ENCODE peak calls at places on chromosomes 7 and 10, in five cellular contexts. X is WERI-Rb-1, F is GM13977, O is Panc1, M is neural crest cell. A is an unnamed sample.
A peak's percentile ranks its signal among the peaks of the same experiment; 100 is the strongest.

GRCh38 chr10:32077896-32078295 is 21.7 kb upstream of the KIF5B start:
- DNase-seq in X (no peak), F (no peak), O (no peak), M (no peak), A (peak; percentile 39)

GRCh38 chr7:19932549-19933249 is 159.3 kb upstream of the TMEM196 start:
- DNase-seq in X (peak; percentile 62), F (no peak), O (no peak), M (no peak), A (no peak)

GRCh38 chr7:157774495-157774894 is 437.7 kb downstream of the DNAJB6 start:
- DNase-seq in X (no peak), F (no peak), O (no peak), M (no peak), A (no peak)

GRCh38 chr10:71908998-71909397 is 55.2 kb upstream of the CHST3 start:
- DNase-seq in X (no peak), F (no peak), O (no peak), M (no peak), A (no peak)

GRCh38 chr10:69202332-69202731 is 17.8 kb upstream of the HKDC1 start:
- DNase-seq in X (no peak), F (peak; percentile 44), O (no peak), M (no peak), A (no peak)

GRCh38 chr7:129387537-129387936 is 46.7 kb upstream of the STRIP2 start:
- DNase-seq in X (no peak), F (no peak), O (no peak), M (no peak), A (no peak)

GRCh38 chr7:131604841-131605279 is 48.4 kb upstream of the PODXL start:
- DNase-seq in X (no peak), F (no peak), O (no peak), M (no peak), A (no peak)

GRCh38 chr7:80135306-80136104 is 874 bp downstream of the GNAI1 start:
- DNase-seq in X (peak; percentile 16), F (peak; percentile 21), O (no peak), M (no peak), A (no peak)

GRCh38 chr10:34786464-34786863 is 28.6 kb downstream of the PARD3 start:
- DNase-seq in X (no peak), F (no peak), O (no peak), M (no peak), A (no peak)

GRCh38 chr7:64618785-64619456 is 47.0 kb upstream of the ZNF107 start:
- DNase-seq in X (peak; percentile 15), F (no peak), O (peak; percentile 65), M (peak; percentile 1), A (no peak)

GRCh38 chr10:125568156-125568555 is 114.8 kb downstream of the TEX36 start:
- DNase-seq in X (no peak), F (no peak), O (no peak), M (no peak), A (no peak)

GRCh38 chr10:101007915-101008822 is 8.6 kb downstream of the LZTS2 start:
- DNase-seq in X (no peak), F (no peak), O (no peak), M (no peak), A (no peak)

GRCh38 chr10:98270026-98270740 is 2.2 kb upstream of the LOXL4 start:
- DNase-seq in X (no peak), F (no peak), O (no peak), M (no peak), A (no peak)

GRCh38 chr7:65839846-65840245 is 33.0 kb upstream of the VKORC1L1 start:
- DNase-seq in X (no peak), F (no peak), O (no peak), M (no peak), A (no peak)

GRCh38 chr10:28014651-28015050 is 15.8 kb upstream of the ODAD2 start:
- DNase-seq in X (no peak), F (no peak), O (no peak), M (no peak), A (no peak)

GRCh38 chr10:28008054-28008453 is 9.2 kb upstream of the ODAD2 start:
- DNase-seq in X (no peak), F (no peak), O (no peak), M (no peak), A (no peak)

GRCh38 chr10:28012990-28013389 is 14.1 kb upstream of the ODAD2 start:
- DNase-seq in X (no peak), F (no peak), O (no peak), M (no peak), A (no peak)

GRCh38 chr10:28010821-28011220 is 11.9 kb upstream of the ODAD2 start:
- DNase-seq in X (no peak), F (no peak), O (no peak), M (no peak), A (no peak)
- TF ChIP-seq CTCF in X (no peak), F (no peak), O (no peak), M (no peak), A (no peak)

GRCh38 chr7:1475393-1475792 is 16.1 kb upstream of the MICALL2 start:
- DNase-seq in X (no peak), F (no peak), O (no peak), M (no peak), A (no peak)
- TF ChIP-seq CTCF in X (no peak), F (no peak), O (no peak), M (no peak), A (no peak)

DNA sequence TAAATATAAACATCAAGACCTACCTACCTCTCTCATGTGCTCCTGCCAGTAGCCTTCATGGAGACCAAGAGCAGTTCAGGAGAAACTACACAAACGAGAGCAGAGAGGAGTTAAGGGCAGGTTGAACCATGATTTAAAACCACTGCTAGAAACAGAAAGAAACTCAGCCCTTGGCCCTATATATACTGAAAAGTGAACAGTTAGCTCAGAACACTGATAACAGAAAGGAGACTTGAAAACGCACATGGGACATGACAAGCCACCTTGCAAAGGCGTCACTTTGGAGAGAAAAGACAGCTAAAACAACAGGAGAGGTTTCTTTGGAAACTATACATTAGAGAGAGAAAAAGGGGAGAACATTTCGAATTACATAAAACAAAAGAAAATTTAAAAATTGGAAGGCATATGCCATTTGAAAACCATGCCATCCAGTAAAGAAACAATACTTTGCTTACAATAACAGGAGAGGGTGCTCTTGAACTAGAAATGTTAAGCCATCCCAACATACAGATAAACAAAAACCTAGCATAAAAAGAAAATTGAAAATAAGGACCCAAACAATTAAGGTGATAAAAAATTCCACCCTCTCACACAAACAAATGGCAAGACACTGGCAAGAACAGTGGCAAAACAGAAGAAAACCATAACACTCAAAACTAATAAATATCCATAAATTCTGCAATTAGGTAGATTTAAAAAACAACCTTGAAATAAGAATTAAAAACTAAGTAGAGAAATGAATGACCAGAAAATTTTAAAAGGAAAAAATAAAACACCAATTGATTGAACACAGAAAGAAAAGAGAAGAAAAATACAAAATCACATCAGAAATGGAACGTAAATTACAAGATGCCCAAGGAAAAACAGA is 232.7 kb downstream of the IMMP2L start:
- DNase-seq in X (no peak), F (peak; percentile 1), O (no peak), M (no peak), A (no peak)
- TF ChIP-seq CTCF in X (no peak), F (peak; percentile 23), O (peak; percentile 12), M (no peak), A (no peak)

GRCh38 chr7:44353668-44354067 is 28.3 kb upstream of the CAMK2B start:
- DNase-seq in X (no peak), F (no peak), O (no peak), M (no peak), A (no peak)

GRCh38 chr7:44347546-44348114 is 22.2 kb upstream of the CAMK2B start:
- DNase-seq in X (no peak), F (no peak), O (no peak), M (no peak), A (no peak)

GRCh38 chr7:44348851-44349781 is 23.7 kb upstream of the CAMK2B start:
- DNase-seq in X (no peak), F (no peak), O (no peak), M (no peak), A (peak; percentile 24)

GRCh38 chr7:44346063-44346462 is 20.7 kb upstream of the CAMK2B start:
- DNase-seq in X (no peak), F (no peak), O (no peak), M (no peak), A (no peak)

DNA sequence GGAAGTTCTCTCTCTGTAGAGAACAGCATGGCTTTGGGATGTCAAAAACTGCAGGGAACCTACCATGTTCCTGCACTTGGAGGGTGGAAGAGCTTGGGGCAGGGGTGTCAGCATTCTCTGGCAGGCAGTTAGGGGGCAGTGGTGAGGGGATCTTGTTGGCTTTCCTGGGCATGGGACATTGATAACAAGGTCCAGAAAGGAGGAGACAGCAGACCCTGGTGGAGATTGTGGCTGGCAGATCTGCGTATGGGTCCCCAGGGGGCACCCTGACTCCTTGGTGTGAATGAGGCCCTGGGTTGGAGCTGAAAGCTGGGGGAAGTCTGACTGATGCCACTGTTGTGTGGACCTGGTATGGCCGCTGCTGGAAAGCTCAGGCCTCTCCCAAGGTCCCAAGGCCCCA is 22.9 kb upstream of the CAMK2B start:
- DNase-seq in X (peak; percentile 21), F (peak; percentile 45), O (no peak), M (no peak), A (no peak)
- TF ChIP-seq CTCF in X (peak; percentile 57), F (peak; percentile 51), O (peak; percentile 70), M (no peak), A (no peak)

A was measured in glutamatergic neuron.